ENCODE peak calls at places on chromosomes 7 and 10, in nine cellular contexts. N is OCI-LY7, D is neural crest cell, C is ovary, V is H9, I is right atrium auricular region, F is prostate gland, A is AG04449, M is kidney epithelial cell. L is an unnamed sample.

GRCh38 chr10:114471906-114472873 is 67.9 kb upstream of the AFAP1L2 start:
- DNase-seq in F (peak), D (no peak), C (no peak), V (no peak), A (no peak), N (no peak), I (no peak), M (no peak), L (no peak)

GRCh38 chr10:36373424-36374096 is 731.5 kb upstream of the FZD8 start:
- DNase-seq in C (no peak), N (no peak), M (no peak), V (peak), A (no peak), I (no peak), D (no peak), F (no peak), L (no peak)

GRCh38 chr10:10977231-10977956 is 40.3 kb upstream of the CELF2 start:
- DNase-seq in A (no peak), V (no peak), M (no peak), N (no peak), D (no peak), I (no peak), F (no peak), C (peak), L (no peak)

GRCh38 chr7:106480161-106480579 is 180.8 kb downstream of the CCDC71L start:
- DNase-seq in C (no peak), V (no peak), I (no peak), M (no peak), F (no peak), N (no peak), D (no peak), A (no peak), L (no peak)

GRCh38 chr10:13743963-13744362 is 157.2 kb downstream of the PRPF18 start:
- DNase-seq in N (no peak), F (no peak), M (no peak), A (no peak), V (no peak), D (no peak), I (no peak), C (no peak), L (no peak)

GRCh38 chr7:2508327-2509231 is 11.0 kb upstream of the LFNG start:
- DNase-seq in V (no peak), I (peak), N (peak), C (no peak), F (peak), D (no peak), M (no peak), A (peak), L (no peak)

GRCh38 chr10:124035928-124036558 is 57.4 kb downstream of the CHST15 start:
- DNase-seq in A (no peak), I (no peak), C (peak), V (no peak), D (no peak), F (peak), M (no peak), N (peak), L (no peak)

GRCh38 chr7:70693690-70694356 is 438.1 kb upstream of the GALNT17 start:
- DNase-seq in I (peak), D (peak), N (peak), V (peak), F (peak), A (no peak), C (peak), M (no peak), L (peak)

GRCh38 chr10:78973901-78974408 is 94.8 kb upstream of the ZMIZ1 start:
- DNase-seq in I (peak), A (no peak), V (peak), F (peak), N (peak), C (peak), D (peak), M (no peak), L (peak)

GRCh38 chr7:3927446-3928110 is 626.5 kb downstream of the SDK1 start:
- DNase-seq in C (no peak), D (no peak), A (no peak), I (no peak), N (no peak), V (no peak), M (no peak), F (no peak), L (no peak)

GRCh38 chr7:148735141-148735540 is 36.4 kb downstream of the CUL1 start:
- DNase-seq in D (no peak), V (no peak), F (no peak), M (no peak), N (no peak), A (no peak), C (no peak), I (no peak), L (no peak)

GRCh38 chr7:47326808-47327207 is 255.1 kb downstream of the TNS3 start:
- DNase-seq in A (no peak), C (peak), F (no peak), N (no peak), I (no peak), M (no peak), D (no peak), V (no peak), L (no peak)

GRCh38 chr7:47693161-47693740 is 111.3 kb upstream of the TNS3 start:
- DNase-seq in A (no peak), C (no peak), D (no peak), V (no peak), F (no peak), N (no peak), I (no peak), M (no peak), L (no peak)

GRCh38 chr7:80370587-80370986 is 141.3 kb downstream of the GNAT3 start:
- DNase-seq in F (no peak), A (no peak), M (no peak), C (no peak), V (no peak), I (no peak), N (no peak), D (no peak), L (no peak)

GRCh38 chr7:65475040-65475726 is 101.5 kb downstream of the ZNF92 start:
- DNase-seq in A (no peak), I (no peak), N (no peak), M (no peak), F (no peak), D (no peak), V (no peak), C (no peak), L (no peak)

GRCh38 chr7:91082854-91083495 is 181.3 kb upstream of the FZD1 start:
- DNase-seq in D (no peak), C (no peak), F (no peak), M (no peak), A (no peak), I (no peak), N (peak), V (no peak), L (no peak)

GRCh38 chr7:18125536-18125935 is 97.9 kb upstream of the PRPS1L1 start:
- DNase-seq in D (no peak), F (no peak), C (no peak), V (no peak), N (no peak), A (no peak), I (no peak), M (no peak), L (no peak)

GRCh38 chr10:5776881-5777197 is 36.4 kb downstream of the GDI2 start:
- DNase-seq in M (peak), V (no peak), I (no peak), A (no peak), C (no peak), D (no peak), F (no peak), N (no peak), L (no peak)

GRCh38 chr7:7883394-7883793 is 85.2 kb upstream of the GLCCI1 start:
- DNase-seq in F (no peak), V (no peak), A (no peak), C (no peak), M (no peak), N (no peak), I (no peak), D (no peak), L (no peak)

GRCh38 chr7:78983483-78983882 is 470.0 kb downstream of the MAGI2 start:
- DNase-seq in N (no peak), D (no peak), V (no peak), A (no peak), I (no peak), M (no peak), F (no peak), C (no peak), L (no peak)

DNA sequence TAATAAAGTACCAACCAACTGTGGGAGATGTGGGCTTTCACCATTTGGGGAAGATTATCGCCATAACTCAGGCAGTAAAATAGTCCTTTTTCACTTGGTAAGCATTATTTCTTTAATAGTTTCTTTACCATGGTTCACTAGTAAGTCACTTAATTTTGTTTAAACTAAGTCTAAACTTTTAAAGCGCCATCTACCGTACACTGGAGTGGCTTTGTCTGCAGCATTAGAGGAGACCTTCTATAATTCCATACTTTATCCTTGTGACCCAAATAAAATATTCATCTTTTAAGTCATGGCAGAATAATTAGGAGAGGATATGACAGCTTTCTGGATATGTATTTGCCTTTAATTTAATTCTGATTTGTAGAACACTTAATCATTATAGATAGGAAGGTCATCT is 468.0 kb downstream of the MAGI2 start:
- DNase-seq in M (no peak), C (no peak), V (no peak), N (no peak), D (no peak), I (no peak), A (no peak), F (no peak), L (no peak)
- TF ChIP-seq CTCF in M (no peak), C (no peak), V (no peak), N (no peak), D (no peak), I (no peak), A (no peak), F (no peak), L (no peak)

GRCh38 chr7:26191233-26191973 is 9.1 kb downstream of the HNRNPA2B1 start:
- DNase-seq in C (no peak), D (no peak), F (no peak), M (no peak), N (no peak), V (no peak), I (no peak), A (no peak), L (no peak)
- TF ChIP-seq CTCF in C (no peak), D (no peak), F (no peak), M (no peak), N (no peak), V (no peak), I (no peak), A (no peak), L (no peak)

GRCh38 chr10:86261933-86262665 is 104.5 kb downstream of the GRID1 start:
- DNase-seq in D (no peak), M (no peak), N (peak), C (no peak), I (no peak), F (peak), V (peak), A (no peak), L (peak)
- TF ChIP-seq CTCF in D (peak), M (peak), N (peak), C (no peak), I (no peak), F (no peak), V (peak), A (no peak), L (no peak)

GRCh38 chr10:63467833-63468232 is 2.1 kb upstream of the JMJD1C start:
- DNase-seq in V (no peak), F (no peak), M (no peak), C (no peak), N (no peak), A (no peak), D (no peak), I (no peak), L (no peak)

GRCh38 chr10:63464402-63465292 is 1.1 kb downstream of the JMJD1C start:
- DNase-seq in M (no peak), A (no peak), V (no peak), D (no peak), N (no peak), F (no peak), I (no peak), C (no peak), L (no peak)

GRCh38 chr10:63462442-63462841 is 3.3 kb downstream of the JMJD1C start:
- DNase-seq in D (no peak), C (no peak), V (no peak), A (no peak), I (no peak), F (no peak), M (no peak), N (no peak), L (no peak)

GRCh38 chr10:63466168-63466935 is 575 bp upstream of the JMJD1C start:
- DNase-seq in I (peak), A (no peak), D (no peak), N (peak), M (no peak), F (peak), V (peak), C (peak), L (peak)

GRCh38 chr10:63465293-63466167 is at the start of gene JMJD1C:
- DNase-seq in A (no peak), I (peak), V (peak), F (peak), D (peak), C (peak), N (peak), M (no peak), L (peak)
- TF ChIP-seq CTCF in A (no peak), I (no peak), V (peak), F (no peak), D (peak), C (peak), N (peak), M (no peak), L (no peak)

GRCh38 chr10:97571622-97572021 is 957 bp upstream of the ANKRD2 start:
- DNase-seq in V (no peak), M (peak), D (no peak), F (peak), I (no peak), N (no peak), A (no peak), C (no peak), L (no peak)

GRCh38 chr10:97573672-97574071 is 1.1 kb downstream of the ANKRD2 start:
- DNase-seq in D (no peak), C (no peak), N (no peak), A (no peak), V (no peak), I (no peak), F (no peak), M (no peak), L (no peak)

GRCh38 chr10:97570789-97571536 is 1.6 kb upstream of the ANKRD2 start:
- DNase-seq in D (no peak), V (no peak), M (no peak), C (no peak), A (no peak), N (no peak), F (no peak), I (no peak), L (no peak)

GRCh38 chr10:97573021-97573420 is 442 bp downstream of the ANKRD2 start:
- DNase-seq in N (no peak), V (no peak), M (no peak), D (no peak), C (no peak), I (no peak), F (no peak), A (no peak), L (no peak)

GRCh38 chr10:97572214-97572989 is at the start of gene ANKRD2:
- DNase-seq in F (peak), C (peak), N (peak), D (peak), I (peak), A (no peak), V (peak), M (no peak), L (peak)
- TF ChIP-seq CTCF in F (peak), C (peak), N (peak), D (peak), I (peak), A (peak), V (peak), M (peak), L (peak)

DNA sequence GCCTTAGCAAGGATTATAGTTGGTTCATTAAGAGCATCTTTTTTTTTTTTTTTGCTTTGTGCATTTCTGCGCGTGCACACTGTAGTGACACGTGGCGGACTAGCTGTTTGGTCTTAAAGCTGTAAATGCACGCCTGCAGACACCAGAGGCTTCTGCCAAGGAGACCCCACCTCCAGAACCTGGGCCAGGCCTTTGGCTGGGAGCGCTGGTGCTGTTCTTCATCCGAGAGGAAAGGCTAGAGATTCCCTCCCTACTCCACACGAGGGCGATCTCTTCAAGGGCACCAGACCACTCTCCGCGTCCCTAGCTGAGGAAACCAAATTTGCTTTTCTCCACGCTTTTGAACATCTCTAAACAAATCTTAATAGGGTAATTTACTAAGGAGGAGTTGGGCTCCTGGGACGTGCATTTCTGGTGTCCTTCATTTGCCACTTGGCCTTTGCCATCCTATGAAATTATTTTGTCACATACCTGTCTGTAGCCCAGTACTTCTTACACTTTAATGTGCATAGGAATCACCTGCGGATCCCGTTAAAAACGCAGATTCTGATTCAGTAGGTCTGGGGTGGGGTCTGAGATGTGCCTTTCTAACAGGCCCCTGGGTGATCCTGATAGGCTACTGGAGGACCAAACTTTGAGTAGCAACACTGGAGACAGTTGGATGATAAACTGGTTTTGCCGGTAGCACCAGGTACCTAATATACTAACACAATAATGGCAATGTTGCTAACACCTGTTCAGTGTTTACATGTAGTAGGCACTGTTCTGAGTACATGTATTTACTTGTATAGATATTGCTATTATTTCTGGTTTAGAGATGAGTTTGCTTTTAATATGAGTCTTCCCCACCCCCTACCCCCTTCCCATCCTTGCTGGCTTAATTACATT is 1.3 kb upstream of the SLC26A5 start:
- DNase-seq in D (peak), N (peak), C (no peak), F (peak), M (peak), A (no peak), I (no peak), V (peak), L (peak)
- TF ChIP-seq CTCF in D (peak), N (peak), C (no peak), F (peak), M (peak), A (peak), I (peak), V (peak), L (peak)

DNA sequence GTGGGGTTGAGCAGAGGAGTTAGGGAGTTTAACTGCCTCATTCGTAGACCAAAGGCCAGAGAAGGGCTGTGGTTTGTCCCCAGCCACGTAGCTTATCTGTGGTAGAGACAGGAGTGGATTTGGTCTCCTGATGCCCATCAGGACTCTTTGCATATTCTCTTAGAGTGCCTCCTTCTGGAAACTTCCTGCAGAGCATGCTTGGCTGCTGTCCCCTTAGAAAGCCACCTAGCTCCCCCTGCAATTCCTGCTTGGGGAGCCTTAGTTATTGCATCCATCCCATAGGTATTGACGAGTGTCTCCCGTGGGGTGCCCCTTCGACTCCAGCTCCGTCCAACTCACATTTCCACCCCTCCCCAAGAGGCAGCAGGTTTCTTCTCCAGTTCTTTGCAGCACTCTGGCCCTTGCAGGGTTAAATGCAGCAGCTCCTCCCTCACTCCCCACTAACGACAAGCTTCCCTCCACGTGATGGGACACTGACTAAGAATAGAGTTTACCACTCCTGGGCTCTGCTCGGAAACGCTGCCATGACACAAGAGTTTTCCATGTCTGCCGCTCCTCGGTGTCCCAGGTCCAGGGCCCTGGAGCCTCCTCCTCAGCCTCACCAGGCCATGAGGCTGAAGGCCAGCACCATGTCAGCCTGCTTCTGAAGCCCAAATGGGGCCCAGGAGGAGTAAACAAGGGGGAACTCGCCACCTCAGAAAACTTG is 147.8 kb upstream of the UNC5B start:
- DNase-seq in M (no peak), D (no peak), I (no peak), C (no peak), A (no peak), N (no peak), V (no peak), F (no peak), L (no peak)
- TF ChIP-seq CTCF in M (peak), D (no peak), I (peak), C (no peak), A (no peak), N (peak), V (peak), F (no peak), L (no peak)

GRCh38 chr7:83366629-83367028 is 203.9 kb upstream of the PCLO start:
- DNase-seq in I (no peak), F (no peak), V (no peak), A (no peak), D (no peak), M (no peak), C (no peak), N (no peak), L (no peak)
- TF ChIP-seq CTCF in I (no peak), F (no peak), V (peak), A (no peak), D (peak), M (no peak), C (no peak), N (peak), L (peak)

GRCh38 chr7:10644849-10645248 is 328.8 kb upstream of the PHF14 start:
- DNase-seq in D (no peak), F (no peak), N (no peak), I (no peak), V (no peak), A (no peak), M (no peak), C (no peak), L (no peak)
- TF ChIP-seq CTCF in D (no peak), F (no peak), N (no peak), I (no peak), V (no peak), A (no peak), M (no peak), C (no peak), L (no peak)